ENCODE peak calls at places on chromosomes 11 and 22, in nine cellular contexts. Q, U, O, H, I, G, C, N and Y are unnamed samples.

GRCh38 chr11:40445391-40445790 is 1014.1 kb downstream of the LRRC4C start:
- DNase-seq in Q (no peak), U (no peak), O (no peak), H (no peak), I (no peak), G (no peak), C (no peak), N (no peak), Y (no peak)

GRCh38 chr11:8100151-8100550 is 19.1 kb downstream of the TUB start:
- DNase-seq in Q (no peak), U (no peak), O (no peak), H (no peak), I (no peak), G (no peak), C (no peak), N (no peak), Y (peak; percentile 62)

GRCh38 chr11:76806131-76806530 is 23.0 kb downstream of the TSKU start:
- DNase-seq in Q (no peak), U (no peak), O (no peak), H (no peak), I (no peak), G (no peak), C (no peak), N (no peak), Y (peak; percentile 81)

GRCh38 chr11:65785329-65786007 is 1.4 kb upstream of the OVOL1 start:
- DNase-seq in Q (no peak), U (no peak), O (no peak), H (no peak), I (no peak), G (no peak), C (peak; percentile 25), N (no peak), Y (no peak)

GRCh38 chr11:2748061-2748813 is 48.4 kb upstream of the KCNQ1OT1 start:
- DNase-seq in Q (no peak), U (no peak), O (no peak), H (peak; percentile 3), I (no peak), G (peak; percentile 41), C (peak; percentile 37), N (peak; percentile 14), Y (no peak)

GRCh38 chr22:43389227-43389836 is 22.5 kb upstream of the MPPED1 start:
- DNase-seq in Q (no peak), U (no peak), O (no peak), H (no peak), I (no peak), G (no peak), C (peak; percentile 21), N (no peak), Y (no peak)

GRCh38 chr11:69979632-69980031 is 98.5 kb upstream of the ANO1 start:
- DNase-seq in Q (no peak), U (no peak), O (no peak), H (no peak), I (no peak), G (no peak), C (no peak), N (no peak), Y (no peak)

GRCh38 chr22:27460596-27461347 is 340.8 kb downstream of the MN1 start:
- DNase-seq in Q (no peak), U (no peak), O (peak; percentile 32), H (no peak), I (no peak), G (no peak), C (no peak), N (no peak), Y (no peak)

GRCh38 chr11:34149786-34150185 is 44.4 kb downstream of the NAT10 start:
- DNase-seq in Q (no peak), U (peak; percentile 33), O (no peak), H (no peak), I (no peak), G (no peak), C (peak; percentile 32), N (no peak), Y (no peak)

GRCh38 chr11:57155838-57156583 is 25.7 kb upstream of the LRRC55 start:
- DNase-seq in Q (no peak), U (no peak), O (no peak), H (no peak), I (no peak), G (no peak), C (no peak), N (no peak), Y (no peak)

GRCh38 chr22:30205281-30206115 is 41.1 kb downstream of the LIF start:
- DNase-seq in Q (no peak), U (peak; percentile 62), O (no peak), H (no peak), I (no peak), G (no peak), C (no peak), N (no peak), Y (no peak)

GRCh38 chr11:17798253-17798652 is 63.7 kb downstream of the KCNC1 start:
- DNase-seq in Q (no peak), U (no peak), O (no peak), H (no peak), I (no peak), G (no peak), C (no peak), N (no peak), Y (peak; percentile 69)

GRCh38 chr11:104918113-104918824 is 20.0 kb upstream of the CASP12 start:
- DNase-seq in Q (peak; percentile 15), U (peak; percentile 87), O (no peak), H (no peak), I (no peak), G (no peak), C (no peak), N (no peak), Y (no peak)

GRCh38 chr22:41919357-41920224 is 4.7 kb upstream of the SHISA8 start:
- DNase-seq in Q (no peak), U (no peak), O (peak; percentile 35), H (peak; percentile 53), I (no peak), G (no peak), C (peak; percentile 74), N (peak; percentile 81), Y (no peak)

GRCh38 chr11:113728814-113729213 is 22.7 kb upstream of the TMPRSS5 start:
- DNase-seq in Q (peak; percentile 51), U (no peak), O (no peak), H (no peak), I (no peak), G (no peak), C (no peak), N (no peak), Y (no peak)